ENCODE peak calls at places on chromosomes 16 and 17, in seven cellular contexts. Y is PC-9; Z is transverse colon; H is CD8-positive, alpha-beta T cell; A is adrenal gland; Q is GM12864; P is AG09309. L is an unnamed sample.

GRCh38 chr17:40548491-40548981 is 16.7 kb downstream of the CCR7 start:
- DNase-seq in Z (no peak), Q (no peak), A (no peak), Y (no peak), P (no peak), H (no peak), L (no peak)

GRCh38 chr16:66275795-66276428 is 90.6 kb upstream of the CDH5 start:
- DNase-seq in Q (no peak), Y (peak; percentile 25), A (peak; percentile 21), Z (peak; percentile 49), P (no peak), H (no peak), L (peak; percentile 36)

GRCh38 chr17:44820631-44821196 is 9.4 kb downstream of the GJC1 start:
- DNase-seq in Q (no peak), H (no peak), Y (peak; percentile 37), P (peak; percentile 62), A (no peak), Z (no peak), L (peak; percentile 51)

GRCh38 chr16:63922563-63922962 is 1199.3 kb downstream of the CDH11 start:
- DNase-seq in P (no peak), A (no peak), Y (no peak), Q (no peak), H (no peak), Z (no peak), L (no peak)

GRCh38 chr17:28727727-28728363 is 743 bp upstream of the NEK8 start:
- DNase-seq in Q (peak; percentile 91), H (peak; percentile 70), P (no peak), Z (peak; percentile 83), Y (peak; percentile 60), A (peak; percentile 55), L (no peak)

GRCh38 chr17:37107406-37108083 is 158.8 kb downstream of the AATF start:
- DNase-seq in A (peak; percentile 79), Q (no peak), Z (no peak), Y (no peak), P (no peak), H (no peak), L (no peak)

GRCh38 chr17:4365103-4365627 is 1.3 kb downstream of the UBE2G1 start:
- DNase-seq in P (peak; percentile 66), Z (peak; percentile 92), H (peak; percentile 80), A (peak; percentile 94), Q (peak; percentile 92), Y (peak; percentile 87), L (peak; percentile 70)

GRCh38 chr17:79919164-79919585 is 79.9 kb upstream of the CBX4 start:
- DNase-seq in Z (peak; percentile 94), A (peak; percentile 96), Q (no peak), H (no peak), P (no peak), Y (peak; percentile 97), L (no peak)

GRCh38 chr17:42133461-42134041 is 10.9 kb downstream of the HSPB9 start:
- DNase-seq in Y (no peak), P (no peak), H (peak; percentile 34), Q (peak; percentile 48), A (no peak), Z (peak; percentile 64), L (no peak)

GRCh38 chr16:57318240-57318970 is 33.9 kb upstream of the PLLP start:
- DNase-seq in H (no peak), Z (no peak), Y (no peak), Q (no peak), A (no peak), P (no peak), L (no peak)

GRCh38 chr16:87489434-87490045 is 3.3 kb downstream of the ZCCHC14 start:
- DNase-seq in A (no peak), P (no peak), H (no peak), Z (no peak), Y (no peak), Q (no peak), L (no peak)
- H3K4me3 ChIP-seq in A (peak overlapping the region; percentile 55), P (peak overlapping the region; percentile 59), H (peak overlapping the region; percentile 70), Z (peak overlapping the region; percentile 21), Y (no peak overlapping the region), Q (no peak overlapping the region), L (no peak overlapping the region)

GRCh38 chr17:48727415-48728175 is 955 bp downstream of the HOXB13 start:
- DNase-seq in P (no peak), H (no peak), Z (no peak), Y (no peak), Q (no peak), A (no peak), L (no peak)
- H3K4me3 ChIP-seq in P (peak overlapping the region; percentile 65), H (no peak overlapping the region), Z (no peak overlapping the region), Y (no peak overlapping the region), Q (no peak overlapping the region), A (no peak overlapping the region), L (no peak overlapping the region)

GRCh38 chr16:85511938-85512551 is 101.1 kb upstream of the GSE1 start:
- DNase-seq in A (no peak), Q (no peak), P (no peak), Z (no peak), H (no peak), Y (no peak), L (no peak)
- H3K4me3 ChIP-seq in A (no peak overlapping the region), Q (no peak overlapping the region), P (no peak overlapping the region), Z (no peak overlapping the region), H (no peak overlapping the region), Y (no peak overlapping the region), L (no peak overlapping the region)

DNA sequence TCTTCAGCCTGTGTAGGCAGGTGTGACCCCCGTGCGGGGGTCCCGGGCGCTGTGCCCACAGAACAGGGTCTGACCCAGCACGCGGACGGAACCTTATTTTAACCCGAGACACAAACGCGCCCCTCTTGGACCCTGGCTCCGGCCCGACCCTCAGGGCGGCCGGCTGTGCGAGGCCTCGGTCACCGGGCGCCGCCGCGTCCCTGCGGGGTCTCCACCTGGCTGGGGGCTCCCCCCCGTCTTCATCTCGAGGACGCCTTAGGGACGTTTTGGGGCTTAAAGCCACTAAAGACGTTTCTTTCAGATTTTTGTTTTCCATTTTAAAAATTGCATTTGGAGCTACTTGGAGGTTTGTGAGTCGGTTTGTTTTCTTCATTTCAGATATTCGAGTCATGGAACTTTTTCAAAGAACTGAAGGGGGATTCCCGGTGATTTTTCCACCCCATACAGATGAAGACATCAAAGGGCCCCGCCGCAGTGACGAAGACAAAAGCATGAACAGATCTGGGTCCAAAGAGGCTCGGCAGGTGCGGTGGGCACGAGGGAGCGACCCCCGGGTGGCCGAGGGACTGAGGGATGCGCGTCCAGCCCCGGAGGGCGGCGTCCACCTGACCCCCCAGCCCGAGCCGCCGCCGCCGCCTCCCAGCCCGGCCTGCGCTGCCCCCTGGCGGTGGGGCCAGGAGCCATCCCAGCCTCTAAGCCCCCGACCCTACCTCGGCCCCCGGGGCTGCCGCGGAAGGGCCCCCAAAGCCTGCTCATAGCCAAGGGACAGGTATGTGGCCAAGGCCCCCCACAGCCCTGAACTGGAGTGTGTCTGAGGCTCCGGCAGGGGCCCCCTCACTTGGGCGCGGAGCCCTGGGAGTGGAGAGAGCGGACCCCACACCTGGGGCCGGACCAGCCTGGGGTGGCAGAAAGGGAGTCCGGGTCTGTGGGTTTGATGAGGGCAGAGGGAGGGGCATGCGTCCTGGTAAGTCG is 3.8 kb upstream of the CD7 start:
- DNase-seq in P (no peak), A (no peak), Q (no peak), Y (peak; percentile 34), Z (peak; percentile 40), H (peak; percentile 50), L (no peak)
- H3K4me3 ChIP-seq in P (no peak overlapping the region), A (no peak overlapping the region), Q (no peak overlapping the region), Y (no peak overlapping the region), Z (no peak overlapping the region), H (peak overlapping the region; percentile 56), L (no peak overlapping the region)

GRCh38 chr17:7668482-7668881 is 17.8 kb downstream of the ATP1B2 start:
- DNase-seq in P (no peak), Y (no peak), H (no peak), Q (no peak), Z (no peak), A (no peak), L (no peak)

GRCh38 chr17:7673239-7673638 is 14.1 kb downstream of the TP53 start:
- DNase-seq in H (no peak), Y (no peak), A (no peak), P (no peak), Q (no peak), Z (peak; percentile 15), L (no peak)

DNA sequence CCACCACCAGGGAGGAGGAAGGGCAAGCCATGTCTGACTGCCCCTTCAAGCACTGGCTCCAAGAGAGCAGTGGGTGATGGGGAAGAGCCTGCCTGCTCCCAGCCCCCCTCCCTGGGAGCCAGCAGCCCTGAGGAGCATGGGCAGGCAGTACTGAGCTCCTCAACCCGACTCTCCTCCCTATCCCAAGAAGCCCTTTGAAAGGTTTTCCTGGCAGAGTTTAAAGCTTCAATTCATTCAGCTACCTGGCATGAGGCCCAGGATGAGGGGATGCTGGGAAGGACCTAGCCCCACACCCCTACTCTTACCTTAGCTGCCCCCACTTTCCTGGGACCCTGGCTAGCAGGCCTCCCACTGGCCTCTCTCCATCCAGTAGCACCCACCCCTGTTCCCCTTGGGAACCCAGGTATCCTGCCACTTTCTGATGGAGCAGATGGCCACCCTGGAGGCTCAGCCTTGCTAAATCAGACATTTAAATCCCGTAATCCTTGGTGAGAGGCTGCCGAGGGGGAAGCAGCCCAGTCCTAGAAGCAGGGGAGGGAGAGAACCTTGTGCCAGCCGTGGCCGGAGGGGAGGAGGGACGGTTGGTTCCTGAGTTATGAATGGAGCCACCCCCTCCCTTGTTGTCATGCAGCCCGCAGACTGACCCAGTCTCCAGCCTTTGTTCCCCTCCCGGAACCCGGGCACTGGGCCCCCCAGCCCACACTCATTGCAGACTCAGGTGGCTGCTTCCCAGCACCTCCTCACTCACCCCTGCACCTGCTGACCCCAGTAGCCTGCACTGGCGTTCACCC is 17.1 kb downstream of the ATP1B2 start:
- DNase-seq in Z (no peak), H (no peak), Q (no peak), Y (no peak), A (no peak), P (no peak), L (no peak)
- H3K4me3 ChIP-seq in Z (no peak overlapping the region), H (no peak overlapping the region), Q (no peak overlapping the region), Y (no peak overlapping the region), A (no peak overlapping the region), P (no peak overlapping the region), L (no peak overlapping the region)

DNA sequence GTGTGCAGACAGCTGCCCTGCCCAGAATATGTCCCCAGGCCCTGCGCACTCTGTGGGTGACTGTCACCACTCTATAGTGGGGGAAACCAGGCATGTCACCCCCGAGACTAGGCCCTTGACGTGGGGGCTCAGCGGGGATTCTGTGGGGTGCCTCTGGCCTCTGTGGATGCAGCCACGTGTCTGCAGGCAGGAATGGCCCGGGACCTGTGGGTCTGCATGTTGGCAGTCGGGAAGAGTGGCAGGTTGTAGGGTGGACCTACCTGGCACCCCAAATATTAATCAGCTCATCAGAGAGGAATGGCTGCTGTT is 954 bp downstream of the IL32 start:
- DNase-seq in Q (no peak), H (no peak), Y (no peak), A (no peak), Z (no peak), P (no peak), L (no peak)
- H3K4me3 ChIP-seq in Q (peak overlapping the region; percentile 32), H (peak overlapping the region; percentile 100), Y (no peak overlapping the region), A (peak overlapping the region; percentile 16), Z (peak overlapping the region; percentile 32), P (no peak overlapping the region), L (peak overlapping the region; percentile 38)

GRCh38 chr16:29898135-29898534 is 1.2 kb downstream of the SEZ6L2 start:
- DNase-seq in P (no peak), Q (no peak), Y (no peak), H (no peak), A (no peak), Z (no peak), L (no peak)
- H3K4me3 ChIP-seq in P (peak overlapping the region; percentile 72), Q (no peak overlapping the region), Y (peak overlapping the region; percentile 72), H (no peak overlapping the region), A (no peak overlapping the region), Z (no peak overlapping the region), L (peak overlapping the region; percentile 63)